ENCODE peak calls at places on chromosomes 16 and 17, in eight cellular contexts. J is GM06990, S is SIG-M5, O is progenitor cell of endocrine pancreas, I is activated T-cell treated with anti-CD3 and anti-CD28 coated beads for 24 hours, F is AG08396, R is KG1, X is astrocyte of the cerebellum. C is an unnamed sample.
A peak's percentile ranks its signal among the peaks of the same experiment; 100 is the strongest.

GRCh38 chr16:51393381-51394005 is 242.4 kb upstream of the SALL1 start:
- DNase-seq in R (no peak), X (no peak), F (no peak), S (no peak), J (no peak), O (no peak), I (no peak), C (no peak)

GRCh38 chr17:69043098-69043497 is 17.6 kb downstream of the ABCA9 start:
- DNase-seq in F (no peak), X (no peak), O (no peak), R (no peak), I (no peak), S (no peak), J (no peak), C (no peak)

GRCh38 chr17:32323784-32324590 is 18.0 kb downstream of the C17orf75 start:
- DNase-seq in J (peak; percentile 22), S (no peak), I (peak; percentile 1), X (no peak), F (peak; percentile 52), O (no peak), R (no peak), C (no peak)

GRCh38 chr17:17728550-17729251 is 47.4 kb downstream of the RAI1 start:
- DNase-seq in S (no peak), O (no peak), J (no peak), I (no peak), X (no peak), F (no peak), R (no peak), C (no peak)

GRCh38 chr17:50003916-50004315 is 8.9 kb upstream of the DLX3 start:
- DNase-seq in S (no peak), R (no peak), O (no peak), I (no peak), F (no peak), J (no peak), X (no peak), C (no peak)

GRCh38 chr16:1941162-1941923 is 1.7 kb downstream of the MSRB1 start:
- DNase-seq in R (no peak), X (peak; percentile 91), S (no peak), O (no peak), I (no peak), F (no peak), J (no peak), C (no peak)

GRCh38 chr17:14871921-14872320 is 393.2 kb downstream of the PMP22 start:
- DNase-seq in X (no peak), R (no peak), F (no peak), J (no peak), I (no peak), S (no peak), O (no peak), C (no peak)

GRCh38 chr16:2770057-2770780 is 6.9 kb downstream of the ELOB start:
- DNase-seq in J (no peak), X (no peak), S (no peak), F (no peak), I (no peak), R (no peak), O (no peak), C (no peak)

GRCh38 chr16:3587547-3588110 is 10.4 kb upstream of the NLRC3 start:
- DNase-seq in O (no peak), X (no peak), R (no peak), S (no peak), I (no peak), J (no peak), F (no peak), C (no peak)

GRCh38 chr17:50737118-50737698 is 17.8 kb downstream of the LUC7L3 start:
- DNase-seq in R (no peak), I (no peak), S (no peak), J (no peak), O (no peak), X (no peak), F (no peak), C (no peak)

GRCh38 chr16:53415504-53415903 is 18.8 kb upstream of the RBL2 start:
- DNase-seq in X (no peak), J (no peak), I (no peak), O (no peak), R (no peak), S (no peak), F (no peak), C (no peak)

GRCh38 chr16:24273511-24273910 is 17.4 kb downstream of the CACNG3 start:
- DNase-seq in F (no peak), X (no peak), I (no peak), O (no peak), R (no peak), J (no peak), S (no peak), C (no peak)

GRCh38 chr16:66289986-66290385 is 76.5 kb upstream of the CDH5 start:
- DNase-seq in I (no peak), F (no peak), X (no peak), O (no peak), J (no peak), S (no peak), R (no peak), C (peak; percentile 7)

GRCh38 chr16:86671486-86672214 is 93.3 kb downstream of the FOXL1 start:
- DNase-seq in I (no peak), S (no peak), J (no peak), R (no peak), F (no peak), X (no peak), O (no peak), C (no peak)

GRCh38 chr17:73420897-73421296 is 109.1 kb upstream of the CDC42EP4 start:
- DNase-seq in S (no peak), J (no peak), I (no peak), R (no peak), X (no peak), O (no peak), F (no peak), C (no peak)

GRCh38 chr16:49901711-49902110 is 45.8 kb upstream of the ZNF423 start:
- DNase-seq in X (no peak), I (no peak), R (no peak), S (no peak), O (no peak), F (no peak), J (no peak), C (no peak)

GRCh38 chr16:87305505-87306391 is 11.4 kb downstream of the C16orf95 start:
- DNase-seq in O (no peak), R (no peak), I (no peak), J (no peak), S (no peak), X (no peak), F (peak; percentile 64), C (no peak)

GRCh38 chr17:2828396-2829038 is 32.3 kb downstream of the RAP1GAP2 start:
- DNase-seq in I (peak; percentile 69), R (no peak), O (peak; percentile 87), F (peak; percentile 83), J (peak; percentile 74), S (no peak), X (no peak), C (peak; percentile 85)